ENCODE peak calls at places on chromosomes 16 and 17, in four cellular contexts. L, W, D and B are unnamed samples.

GRCh38 chr16:15983898-15984297 is 34.5 kb downstream of the ABCC1 start:
- DNase-seq in W (no peak), L (no peak), D (no peak), B (no peak)

GRCh38 chr16:17565605-17566004 is 94.8 kb upstream of the XYLT1 start:
- DNase-seq in D (no peak), W (no peak), L (no peak), B (no peak)

GRCh38 chr17:7888184-7888920 is at the start of gene CHD3:
- DNase-seq in L (no peak), D (no peak), W (peak), B (no peak)

GRCh38 chr16:11586856-11587642 is at the start of gene LITAF:
- DNase-seq in W (peak), D (peak), L (no peak), B (no peak)

GRCh38 chr16:51306116-51306515 is 155.0 kb upstream of the SALL1 start:
- DNase-seq in W (no peak), L (peak), D (no peak), B (peak)

GRCh38 chr17:59329558-59330313 is 1.7 kb upstream of the YPEL2 start:
- DNase-seq in D (peak), L (peak), W (peak), B (peak)

GRCh38 chr17:81487487-81488275 is 24.9 kb downstream of the ACTG1 start:
- DNase-seq in L (no peak), W (peak), D (peak), B (no peak)

GRCh38 chr17:73135774-73136173 is 29.0 kb upstream of the SSTR2 start:
- DNase-seq in D (no peak), L (no peak), W (no peak), B (no peak)

GRCh38 chr17:61583242-61583641 is 7.8 kb downstream of the NACA2 start:
- DNase-seq in W (peak), L (peak), D (no peak), B (peak)
- TF ChIP-seq CTCF in W (peak), L (peak), D (no peak), B (peak)

DNA sequence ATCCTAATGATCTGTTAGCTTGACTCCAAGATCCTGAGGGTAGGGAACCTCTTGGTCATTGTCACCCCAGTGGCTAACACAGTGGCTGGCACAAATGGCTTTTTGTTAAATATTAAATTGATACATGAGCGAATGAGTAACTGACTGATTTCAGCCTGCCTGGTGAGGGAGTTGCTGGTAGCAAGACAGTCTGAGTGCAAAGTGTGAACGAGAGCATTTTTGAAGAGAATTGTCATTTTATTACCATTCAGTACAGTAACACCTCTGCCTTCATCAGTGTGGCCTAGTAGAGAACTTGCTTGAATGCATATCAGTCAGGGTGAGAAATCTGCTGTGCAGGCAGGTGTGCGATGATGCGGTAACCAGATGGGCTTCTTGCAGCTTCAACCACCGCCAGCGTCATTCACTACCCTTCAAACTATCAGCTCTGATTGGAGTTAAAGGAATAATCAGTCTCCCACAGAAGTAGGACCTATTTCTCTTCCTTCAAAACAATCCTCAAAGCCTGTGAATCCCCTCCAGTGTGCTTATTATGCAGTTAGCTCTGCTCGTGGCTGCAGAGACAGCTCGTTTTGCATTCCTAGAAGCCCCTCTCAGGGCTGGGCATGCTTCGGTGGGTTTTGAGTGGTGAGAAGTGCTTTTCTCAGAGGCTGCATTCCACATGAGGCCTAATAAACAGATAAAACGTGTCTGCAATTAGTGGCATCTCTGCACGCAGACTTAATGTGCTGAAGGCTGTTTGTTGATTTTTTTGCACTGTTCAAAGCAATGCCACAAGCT is 29.0 kb downstream of the HEXIM2 start:
- DNase-seq in D (no peak), W (no peak), L (no peak), B (no peak)
- H3K4me3 ChIP-seq in D (no peak), W (no peak), L (no peak), B (no peak)

GRCh38 chr17:75182319-75182568 is 515 bp downstream of the SUMO2 start:
- DNase-seq in L (no peak), W (no peak), D (no peak), B (no peak)
- TF ChIP-seq CTCF in L (no peak), W (no peak), D (no peak), B (no peak)

GRCh38 chr17:65121916-65122821 is 15.0 kb upstream of the RGS9 start:
- DNase-seq in L (no peak), D (no peak), W (no peak), B (no peak)

GRCh38 chr17:65121368-65121767 is 15.8 kb upstream of the RGS9 start:
- DNase-seq in W (no peak), L (no peak), D (no peak), B (no peak)

GRCh38 chr17:65122836-65123756 is 14.1 kb upstream of the RGS9 start:
- DNase-seq in W (peak), L (peak), D (peak), B (peak)

GRCh38 chr17:65123757-65124675 is 13.2 kb upstream of the RGS9 start:
- DNase-seq in W (no peak), D (no peak), L (no peak), B (peak)
- H3K4me3 ChIP-seq in W (peak), D (peak), L (no peak), B (peak)

GRCh38 chr16:87583453-87584131 is 18.7 kb upstream of the JPH3 start:
- DNase-seq in W (no peak), D (no peak), L (no peak), B (no peak)
- TF ChIP-seq CTCF in W (no peak), D (no peak), L (no peak), B (no peak)

DNA sequence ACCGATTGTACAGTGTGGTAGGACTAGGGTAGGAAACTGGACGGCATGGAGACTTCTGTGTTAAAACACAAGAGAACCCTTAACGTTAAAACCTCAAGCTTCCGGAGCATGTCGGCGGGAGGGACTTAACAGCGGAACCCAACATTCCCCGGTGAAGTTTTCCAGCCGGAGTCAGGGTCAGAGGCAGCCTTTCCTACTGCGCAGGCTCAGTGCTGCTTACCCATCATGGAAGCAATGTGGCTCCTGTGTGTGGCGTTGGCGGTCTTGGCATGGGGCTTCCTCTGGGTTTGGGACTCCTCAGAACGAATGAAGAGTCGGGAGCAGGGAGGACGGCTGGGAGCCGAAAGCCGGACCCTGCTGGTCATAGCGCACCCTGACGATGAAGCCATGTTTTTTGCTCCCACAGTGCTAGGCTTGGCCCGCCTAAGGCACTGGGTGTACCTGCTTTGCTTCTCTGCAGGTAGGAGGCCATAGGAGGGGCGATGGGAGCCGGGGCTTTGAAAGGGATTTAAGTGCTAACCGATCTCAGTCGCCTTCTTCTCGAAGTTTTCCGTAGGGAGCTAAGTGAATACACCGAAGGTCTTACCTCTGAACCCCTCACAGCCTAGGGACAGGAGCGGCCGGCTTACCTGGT is at the start of gene PIGL:
- DNase-seq in W (peak), L (peak), D (peak), B (peak)
- H3K4me3 ChIP-seq in W (peak), L (peak), D (peak), B (peak)